ENCODE peak calls at places on chromosome 21, in eight cellular contexts. F is GM12878, D is keratinocyte, L is GM23248, I is GM23338, R is HCT116, Z is hepatocyte, Q is PC-9. N is an unnamed sample.

GRCh38 chr21:29710498-29710897 is 229.3 kb downstream of the GRIK1 start:
- DNase-seq in F (no peak), D (no peak), L (no peak), I (no peak), R (no peak), Z (no peak), Q (no peak), N (no peak)

GRCh38 chr21:23534833-23535232 is 2072.4 kb downstream of the MRPL39 start:
- DNase-seq in F (no peak), D (no peak), L (no peak), I (no peak), R (no peak), Z (no peak), Q (no peak), N (no peak)

GRCh38 chr21:31873275-31873695 is 465 bp downstream of the HUNK start:
- DNase-seq in F (no peak), D (no peak), L (no peak), I (peak; percentile 63), R (no peak), Z (peak; percentile 67), Q (no peak), N (no peak)

GRCh38 chr21:29098156-29098555 is 24.7 kb upstream of the CCT8 start:
- DNase-seq in F (no peak), D (no peak), L (peak; percentile 27), I (no peak), R (no peak), Z (no peak), Q (no peak), N (no peak)

GRCh38 chr21:25528511-25528910 is 78.8 kb downstream of the MRPL39 start:
- DNase-seq in F (no peak), D (no peak), L (no peak), I (no peak), R (no peak), Z (no peak), Q (no peak), N (no peak)

GRCh38 chr21:35257413-35257812 is 208.3 kb upstream of the RUNX1 start:
- DNase-seq in F (no peak), D (no peak), L (peak; percentile 89), I (no peak), R (peak; percentile 68), Z (peak; percentile 62), Q (peak; percentile 54), N (peak; percentile 98)

GRCh38 chr21:20875741-20876140 is 122.5 kb upstream of the NCAM2 start:
- DNase-seq in F (no peak), D (no peak), L (no peak), I (peak; percentile 11), R (no peak), Z (peak; percentile 10), Q (no peak), N (peak; percentile 25)

GRCh38 chr21:32403201-32403701 is 9.3 kb upstream of the EVA1C start:
- DNase-seq in F (peak; percentile 3), D (no peak), L (peak; percentile 78), I (peak; percentile 92), R (no peak), Z (peak; percentile 83), Q (peak; percentile 36), N (peak; percentile 88)

GRCh38 chr21:38240121-38240520 is 16.7 kb upstream of the KCNJ15 start:
- DNase-seq in F (no peak), D (no peak), L (no peak), I (no peak), R (no peak), Z (no peak), Q (no peak), N (no peak)

GRCh38 chr21:38229260-38229877 is 27.4 kb upstream of the KCNJ15 start:
- DNase-seq in F (no peak), D (no peak), L (no peak), I (peak; percentile 24), R (no peak), Z (no peak), Q (no peak), N (peak; percentile 47)

GRCh38 chr21:38236232-38236631 is 20.6 kb upstream of the KCNJ15 start:
- DNase-seq in F (no peak), D (no peak), L (peak; percentile 23), I (peak; percentile 4), R (no peak), Z (no peak), Q (no peak), N (peak; percentile 13)

GRCh38 chr21:38234395-38235142 is 22.2 kb upstream of the KCNJ15 start:
- DNase-seq in F (no peak), D (peak; percentile 75), L (no peak), I (no peak), R (no peak), Z (peak; percentile 50), Q (peak; percentile 4), N (peak; percentile 95)
- H3K27ac ChIP-seq in F (no peak overlapping the region), D (peak overlapping the region; percentile 90), L (no peak overlapping the region), I (no peak overlapping the region), R (no peak overlapping the region), Z (peak overlapping the region; percentile 70), Q (no peak overlapping the region), N (peak overlapping the region; percentile 85)

GRCh38 chr21:15592271-15592860 is 137.4 kb upstream of the USP25 start:
- DNase-seq in F (no peak), D (no peak), L (peak; percentile 56), I (peak; percentile 35), R (peak; percentile 21), Z (peak; percentile 47), Q (no peak), N (peak; percentile 89)
- TF ChIP-seq EZH2 in F (no peak), D (no peak), L (no peak), I (no peak), R (no peak), Z (no peak), Q (no peak), N (no peak)

GRCh38 chr21:42059721-42060120 is 11.4 kb upstream of the UMODL1 start:
- DNase-seq in F (no peak), D (no peak), L (no peak), I (no peak), R (no peak), Z (no peak), Q (no peak), N (no peak)

GRCh38 chr21:42062543-42063022 is 8.5 kb upstream of the UMODL1 start:
- DNase-seq in F (peak; percentile 82), D (no peak), L (no peak), I (no peak), R (no peak), Z (no peak), Q (no peak), N (no peak)

GRCh38 chr21:42061866-42062542 is 9.1 kb upstream of the UMODL1 start:
- DNase-seq in F (no peak), D (no peak), L (peak; percentile 20), I (peak; percentile 41), R (no peak), Z (no peak), Q (no peak), N (no peak)

GRCh38 chr21:42060166-42060565 is 11.0 kb upstream of the UMODL1 start:
- DNase-seq in F (no peak), D (no peak), L (no peak), I (no peak), R (no peak), Z (no peak), Q (no peak), N (no peak)

DNA sequence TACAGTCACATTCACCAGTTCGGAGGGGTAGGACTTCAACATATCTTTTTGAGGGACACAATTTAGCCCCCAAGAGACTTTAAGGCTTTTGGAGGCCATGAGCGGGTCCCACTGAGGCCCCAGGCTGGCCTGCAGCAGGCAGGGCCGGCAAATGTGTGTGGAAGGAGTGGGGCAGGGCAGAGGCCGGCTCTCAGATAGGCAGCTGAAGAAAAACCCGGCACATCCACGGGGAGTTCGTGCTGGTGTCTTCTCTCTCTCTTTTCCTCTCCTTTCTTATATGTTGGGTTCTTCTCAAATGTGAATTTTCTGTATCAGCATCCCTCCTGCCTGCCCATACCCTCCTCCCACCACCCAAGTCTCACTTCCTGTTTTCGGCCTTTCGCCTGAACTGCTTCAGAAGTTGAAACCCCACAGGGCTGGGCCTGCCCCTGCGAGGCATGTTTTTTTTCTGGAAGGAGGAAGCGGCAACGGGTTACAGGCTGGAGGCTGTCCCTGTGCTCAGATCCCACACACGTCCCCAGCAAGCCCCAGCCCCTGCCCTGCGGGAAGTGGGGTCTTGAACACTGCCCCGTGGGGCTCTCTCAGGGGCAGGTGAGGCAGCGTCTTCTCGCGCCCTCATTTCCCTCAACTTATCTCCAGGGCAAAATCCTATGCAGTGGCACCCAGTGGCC is 9.8 kb upstream of the UMODL1 start:
- DNase-seq in F (peak; percentile 81), D (no peak), L (no peak), I (no peak), R (no peak), Z (no peak), Q (no peak), N (no peak)
- H3K27ac ChIP-seq in F (peak overlapping the region; percentile 93), D (no peak overlapping the region), L (no peak overlapping the region), I (no peak overlapping the region), R (no peak overlapping the region), Z (no peak overlapping the region), Q (no peak overlapping the region), N (no peak overlapping the region)

DNA sequence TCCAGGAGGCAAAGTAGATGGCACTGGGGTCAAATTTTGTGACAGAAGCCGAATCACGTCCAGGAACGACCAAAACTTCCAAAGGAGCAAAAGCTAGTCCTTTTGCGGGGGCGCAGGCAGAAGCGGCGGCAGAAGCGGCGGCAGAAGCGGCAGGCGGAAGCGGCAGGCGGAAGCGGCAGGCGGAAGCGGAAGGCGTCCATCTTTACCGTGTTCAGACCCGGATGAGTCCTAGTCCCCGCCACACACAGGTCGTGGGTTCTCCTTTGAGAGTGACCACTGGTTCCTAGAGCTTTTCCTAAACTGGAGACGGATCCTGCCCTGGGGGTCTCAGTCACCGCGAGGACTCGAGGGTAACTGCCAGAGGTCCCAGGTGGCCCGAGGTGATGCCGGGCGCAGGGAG is 53.6 kb downstream of the POFUT2 start:
- DNase-seq in F (no peak), D (no peak), L (peak; percentile 40), I (no peak), R (no peak), Z (no peak), Q (no peak), N (no peak)
- TF ChIP-seq EZH2 in F (no peak), D (no peak), L (no peak), I (no peak), R (no peak), Z (no peak), Q (no peak), N (no peak)